ENCODE peak calls at places on chromosomes 1 and 21, in five cellular contexts. A is K562, H is HCT116, O is SK-N-SH, V is HepG2. S is an unnamed sample.
A peak's percentile ranks its signal among the peaks of the same experiment; 100 is the strongest.

GRCh38 chr1:63590161-63590560 is 3.0 kb upstream of the PGM1 start:
- DNase-seq in V (no peak), O (no peak), A (no peak), H (no peak), S (no peak)

GRCh38 chr21:15839026-15839425 is 109.2 kb downstream of the USP25 start:
- DNase-seq in A (no peak), O (no peak), V (no peak), H (no peak), S (no peak)

GRCh38 chr1:43582162-43582566 is 51.5 kb downstream of the PTPRF start:
- DNase-seq in V (peak; percentile 64), H (peak; percentile 93), O (no peak), A (peak; percentile 73), S (peak; percentile 59)

GRCh38 chr1:204473415-204473965 is 21.1 kb downstream of the PIK3C2B start:
- DNase-seq in V (no peak), O (no peak), H (no peak), A (no peak), S (no peak)

GRCh38 chr1:35316264-35316663 is 47.8 kb downstream of the ZMYM4 start:
- DNase-seq in A (no peak), V (no peak), O (no peak), H (no peak), S (no peak)

GRCh38 chr1:97340951-97341350 is 579.9 kb downstream of the DPYD start:
- DNase-seq in A (no peak), H (no peak), O (no peak), V (no peak), S (no peak)

GRCh38 chr1:229953736-229954326 is 113.2 kb upstream of the GALNT2 start:
- DNase-seq in O (no peak), V (no peak), H (no peak), A (no peak), S (no peak)

GRCh38 chr1:21620461-21620860 is 48.7 kb downstream of the RAP1GAP start:
- DNase-seq in A (no peak), H (no peak), O (peak; percentile 75), V (no peak), S (no peak)

GRCh38 chr21:46355161-46356004 is 31.4 kb downstream of the PCNT start:
- DNase-seq in H (no peak), V (no peak), A (no peak), O (no peak), S (no peak)

GRCh38 chr1:21534674-21535378 is 25.6 kb downstream of the ALPL start:
- DNase-seq in A (peak; percentile 72), V (peak; percentile 77), H (peak; percentile 29), O (no peak), S (no peak)

GRCh38 chr1:25568834-25569598 is 25.6 kb downstream of the LDLRAP1 start:
- DNase-seq in H (peak; percentile 70), V (peak; percentile 45), O (no peak), A (peak; percentile 82), S (no peak)

GRCh38 chr1:224393331-224393730 is 36.7 kb downstream of the CNIH4 start:
- DNase-seq in V (no peak), A (no peak), H (no peak), O (no peak), S (no peak)
- H3K36me3 ChIP-seq in V (peaks cover 87% of the 10 kb centered on the region), A (peaks cover 97% of the 10 kb centered on the region), H (peaks cover 55% of the 10 kb centered on the region), O (peaks cover 90% of the 10 kb centered on the region), S (peaks cover 93% of the 10 kb centered on the region)

DNA sequence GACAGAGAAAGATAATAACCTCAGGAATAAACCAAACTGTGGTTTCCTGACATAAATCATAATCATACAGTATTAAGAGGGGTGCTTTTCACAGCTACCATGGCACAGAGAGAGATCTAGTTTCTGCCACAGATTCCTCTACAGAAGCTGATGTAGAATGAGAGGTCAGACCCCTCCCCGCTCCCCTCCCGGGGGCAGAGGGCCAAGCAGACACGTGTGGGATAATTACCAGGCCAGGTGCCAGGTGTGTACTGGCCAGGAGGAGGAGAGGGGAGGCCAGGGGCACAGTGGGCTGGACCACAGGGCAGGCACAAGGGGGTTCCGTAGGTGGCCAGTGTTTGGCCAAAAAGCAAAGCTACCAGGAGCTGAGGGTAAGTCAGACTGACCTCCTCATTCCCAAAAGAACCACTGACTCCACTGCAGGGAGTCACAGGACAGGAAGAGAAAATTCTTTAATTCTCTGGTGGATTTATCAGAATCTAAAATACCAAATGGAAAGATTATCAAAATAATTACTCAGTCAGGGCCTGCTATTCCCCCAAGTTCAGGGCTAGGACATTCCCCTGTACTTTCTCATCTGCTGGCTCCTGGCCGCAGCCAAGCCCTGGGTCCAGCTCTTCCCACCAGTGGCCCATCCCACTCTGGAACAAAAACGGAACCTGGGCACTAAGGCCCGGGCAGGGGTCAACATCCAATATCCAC is 30.0 kb downstream of the C2CD2 start:
- DNase-seq in V (no peak), A (no peak), O (no peak), H (no peak), S (no peak)
- TF ChIP-seq YY1 in V (no peak), A (no peak), O (no peak), H (no peak), S (no peak)

DNA sequence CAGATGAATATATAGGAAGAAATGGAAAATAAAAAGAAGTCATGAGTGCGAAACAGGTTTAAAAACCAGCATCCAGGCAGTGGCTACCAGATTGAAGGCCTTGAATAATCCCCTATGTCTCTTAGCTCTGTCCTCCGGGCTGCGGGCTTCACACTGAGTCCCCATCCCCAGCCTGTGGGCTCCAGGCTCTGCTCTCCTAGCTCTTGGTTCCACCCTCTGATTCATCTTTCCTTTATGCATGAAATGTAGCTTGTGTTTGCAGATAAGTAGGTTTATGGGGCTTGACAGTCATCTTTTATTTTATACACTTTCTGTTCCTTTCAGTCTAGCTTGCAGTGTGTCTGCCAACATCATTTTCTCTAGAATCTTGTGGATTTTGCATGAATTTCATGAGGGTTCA is 174.4 kb downstream of the PLPPR4 start:
- DNase-seq in A (no peak), H (no peak), O (no peak), V (no peak), S (no peak)
- H3K4me1 ChIP-seq in A (no peaks in the 10 kb centered on the region), H (no peaks in the 10 kb centered on the region), O (no peaks in the 10 kb centered on the region), V (no peaks in the 10 kb centered on the region), S (no peaks in the 10 kb centered on the region)

GRCh38 chr1:214029796-214030195 is 42.0 kb downstream of the PROX1 start:
- DNase-seq in H (no peak), O (no peak), A (no peak), V (no peak), S (peak; percentile 73)
- H3K36me3 ChIP-seq in H (no peaks in the 10 kb centered on the region), O (peaks cover 6% of the 10 kb centered on the region), A (no peaks in the 10 kb centered on the region), V (peaks cover 65% of the 10 kb centered on the region), S (no peaks in the 10 kb centered on the region)

GRCh38 chr21:32134441-32135159 is 144.2 kb downstream of the MIS18A start:
- DNase-seq in V (no peak), O (no peak), H (no peak), A (no peak), S (no peak)

GRCh38 chr21:32136546-32136945 is 142.3 kb downstream of the MIS18A start:
- DNase-seq in A (no peak), O (no peak), H (no peak), V (no peak), S (no peak)

GRCh38 chr21:32132911-32133310 is 145.9 kb downstream of the MIS18A start:
- DNase-seq in O (no peak), H (no peak), A (no peak), V (no peak), S (no peak)

GRCh38 chr21:32137266-32137665 is 141.6 kb downstream of the MIS18A start:
- DNase-seq in H (no peak), O (no peak), A (no peak), V (no peak), S (no peak)

DNA sequence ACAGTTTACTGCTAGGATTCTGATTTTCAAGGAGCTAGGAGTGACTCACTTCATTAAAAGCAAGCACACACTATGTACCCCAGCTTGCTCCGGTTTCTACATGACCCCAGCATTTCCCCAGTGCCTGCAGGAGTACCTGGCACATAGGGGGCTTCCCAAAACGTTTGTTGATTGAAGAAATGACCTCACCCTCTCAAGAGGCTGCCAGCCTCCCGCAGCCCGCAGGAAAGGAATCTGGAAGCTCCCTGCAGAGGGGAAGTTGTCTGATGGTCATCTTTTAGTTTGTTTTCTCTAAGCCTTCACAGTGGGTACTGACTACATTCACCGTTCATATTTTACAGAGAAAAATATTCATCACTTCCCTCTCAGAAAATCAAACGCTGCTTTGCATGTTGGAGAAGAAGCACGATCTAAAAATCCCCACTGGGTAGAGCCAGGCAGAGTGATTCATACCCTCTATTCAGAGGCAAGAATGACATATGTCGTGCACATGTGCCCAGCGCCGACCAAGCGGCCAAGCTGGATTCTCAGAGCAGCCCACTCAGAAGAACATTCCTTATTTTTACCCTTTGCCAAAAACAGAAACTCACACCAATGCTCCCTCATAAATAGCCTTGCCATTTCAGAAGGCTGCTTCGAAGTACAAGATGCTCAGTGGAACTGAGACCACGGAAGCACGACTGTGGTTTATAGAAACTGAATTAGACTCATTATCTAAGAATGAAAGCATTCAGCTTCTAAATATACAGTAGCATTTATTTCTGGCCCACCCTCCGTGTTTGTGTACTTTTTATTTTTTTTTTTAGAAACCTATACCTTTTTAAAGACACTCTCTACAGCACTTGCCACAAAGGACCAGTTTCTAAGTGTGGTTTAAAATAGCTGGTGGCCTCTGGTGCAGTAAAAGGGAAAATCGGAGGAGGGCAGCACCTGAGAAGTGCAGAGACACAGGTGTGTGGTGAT is 143.2 kb downstream of the MIS18A start:
- DNase-seq in V (no peak), H (no peak), A (no peak), O (peak; percentile 19), S (no peak)
- TF ChIP-seq YY1 in V (no peak), H (no peak), A (no peak), O (no peak), S (no peak)